ENCODE peak calls at places on chromosomes 12 and 14, in eight cellular contexts. One of them, this sample, is unnamed.
A peak's percentile ranks its signal among the peaks of the same experiment; 100 is the strongest.

GRCh38 chr12:32049956-32050355 is 56.7 kb upstream of the BICD1 start:
- DNase-seq in psoas muscle: no peak
- DNase-seq in choroid plexus epithelial cell: no peak
- DNase-seq in right lobe of liver: no peak
- DNase-seq in uterus: no peak
- DNase-seq in fibroblast of mammary gland: no peak
- DNase-seq in K562: no peak
- DNase-seq in SK-N-SH: no peak
- DNase-seq in this sample: no peak

GRCh38 chr14:72708708-72709475 is 185.0 kb downstream of the DPF3 start:
- DNase-seq in psoas muscle: no peak
- DNase-seq in choroid plexus epithelial cell: no peak
- DNase-seq in right lobe of liver: no peak
- DNase-seq in uterus: no peak
- DNase-seq in fibroblast of mammary gland: peak; percentile 7
- DNase-seq in K562: no peak
- DNase-seq in SK-N-SH: no peak
- DNase-seq in this sample: no peak

GRCh38 chr14:65502676-65503124 is 90.2 kb downstream of the FUT8 start:
- DNase-seq in psoas muscle: no peak
- DNase-seq in choroid plexus epithelial cell: peak; percentile 78
- DNase-seq in right lobe of liver: no peak
- DNase-seq in uterus: no peak
- DNase-seq in fibroblast of mammary gland: peak; percentile 83
- DNase-seq in K562: no peak
- DNase-seq in SK-N-SH: no peak
- DNase-seq in this sample: peak; percentile 57

GRCh38 chr12:108322998-108323397 is 16.1 kb downstream of the CMKLR1 start:
- DNase-seq in psoas muscle: no peak
- DNase-seq in choroid plexus epithelial cell: no peak
- DNase-seq in right lobe of liver: no peak
- DNase-seq in uterus: no peak
- DNase-seq in fibroblast of mammary gland: no peak
- DNase-seq in K562: no peak
- DNase-seq in SK-N-SH: no peak
- DNase-seq in this sample: no peak

GRCh38 chr14:30034049-30034635 is 106.5 kb upstream of the PRKD1 start:
- DNase-seq in psoas muscle: no peak
- DNase-seq in choroid plexus epithelial cell: peak; percentile 4
- DNase-seq in right lobe of liver: no peak
- DNase-seq in uterus: no peak
- DNase-seq in fibroblast of mammary gland: peak; percentile 63
- DNase-seq in K562: no peak
- DNase-seq in SK-N-SH: no peak
- DNase-seq in this sample: no peak

GRCh38 chr12:48631071-48631470 is 51.0 kb downstream of the KANSL2 start:
- DNase-seq in psoas muscle: no peak
- DNase-seq in choroid plexus epithelial cell: no peak
- DNase-seq in right lobe of liver: no peak
- DNase-seq in uterus: no peak
- DNase-seq in fibroblast of mammary gland: no peak
- DNase-seq in K562: no peak
- DNase-seq in SK-N-SH: no peak
- DNase-seq in this sample: no peak

GRCh38 chr12:78977463-78977862 is 112.9 kb downstream of the SYT1 start:
- DNase-seq in psoas muscle: no peak
- DNase-seq in choroid plexus epithelial cell: peak; percentile 3
- DNase-seq in right lobe of liver: no peak
- DNase-seq in uterus: no peak
- DNase-seq in fibroblast of mammary gland: no peak
- DNase-seq in K562: no peak
- DNase-seq in SK-N-SH: no peak
- DNase-seq in this sample: no peak

GRCh38 chr12:21773799-21774198 is 707 bp downstream of the KCNJ8 start:
- DNase-seq in psoas muscle: no peak
- DNase-seq in choroid plexus epithelial cell: peak; percentile 10
- DNase-seq in right lobe of liver: no peak
- DNase-seq in uterus: no peak
- DNase-seq in fibroblast of mammary gland: peak; percentile 30
- DNase-seq in K562: no peak
- DNase-seq in SK-N-SH: peak; percentile 37
- DNase-seq in this sample: no peak

GRCh38 chr12:20628999-20629398 is 66.1 kb upstream of the SLCO1C1 start:
- DNase-seq in psoas muscle: no peak
- DNase-seq in choroid plexus epithelial cell: no peak
- DNase-seq in right lobe of liver: no peak
- DNase-seq in uterus: no peak
- DNase-seq in fibroblast of mammary gland: no peak
- DNase-seq in K562: no peak
- DNase-seq in SK-N-SH: no peak
- DNase-seq in this sample: no peak

GRCh38 chr14:55864890-55865655 is 253.1 kb upstream of the PELI2 start:
- DNase-seq in psoas muscle: no peak
- DNase-seq in choroid plexus epithelial cell: no peak
- DNase-seq in right lobe of liver: no peak
- DNase-seq in uterus: no peak
- DNase-seq in fibroblast of mammary gland: no peak
- DNase-seq in K562: peak; percentile 23
- DNase-seq in SK-N-SH: peak; percentile 13
- DNase-seq in this sample: no peak

GRCh38 chr12:6735448-6736191 is 11.8 kb downstream of the COPS7A start:
- DNase-seq in psoas muscle: peak; percentile 61
- DNase-seq in choroid plexus epithelial cell: peak; percentile 75
- DNase-seq in right lobe of liver: peak; percentile 79
- DNase-seq in uterus: peak; percentile 63
- DNase-seq in fibroblast of mammary gland: peak; percentile 77
- DNase-seq in K562: peak; percentile 51
- DNase-seq in SK-N-SH: peak; percentile 76
- DNase-seq in this sample: no peak

GRCh38 chr12:123532808-123533649 is 490 bp downstream of the RILPL1 start:
- DNase-seq in psoas muscle: peak; percentile 61
- DNase-seq in choroid plexus epithelial cell: peak; percentile 23
- DNase-seq in right lobe of liver: peak; percentile 68
- DNase-seq in uterus: peak; percentile 44
- DNase-seq in fibroblast of mammary gland: peak; percentile 25
- DNase-seq in K562: peak; percentile 54
- DNase-seq in SK-N-SH: no peak
- DNase-seq in this sample: no peak

GRCh38 chr12:27525373-27525772 is 1.4 kb downstream of the PPFIBP1 start:
- DNase-seq in psoas muscle: no peak
- DNase-seq in choroid plexus epithelial cell: peak; percentile 63
- DNase-seq in right lobe of liver: no peak
- DNase-seq in uterus: no peak
- DNase-seq in fibroblast of mammary gland: peak; percentile 90
- DNase-seq in K562: no peak
- DNase-seq in SK-N-SH: no peak
- DNase-seq in this sample: no peak

GRCh38 chr14:32593290-32593942 is 264.3 kb downstream of the AKAP6 start:
- DNase-seq in psoas muscle: no peak
- DNase-seq in choroid plexus epithelial cell: peak; percentile 78
- DNase-seq in right lobe of liver: no peak
- DNase-seq in uterus: no peak
- DNase-seq in fibroblast of mammary gland: peak; percentile 88
- DNase-seq in K562: no peak
- DNase-seq in SK-N-SH: no peak
- DNase-seq in this sample: no peak

GRCh38 chr12:121009744-121010143 is 6.5 kb downstream of the C12orf43 start:
- DNase-seq in psoas muscle: no peak
- DNase-seq in choroid plexus epithelial cell: peak; percentile 75
- DNase-seq in right lobe of liver: peak; percentile 68
- DNase-seq in uterus: no peak
- DNase-seq in fibroblast of mammary gland: peak; percentile 46
- DNase-seq in K562: no peak
- DNase-seq in SK-N-SH: no peak
- DNase-seq in this sample: peak; percentile 13

GRCh38 chr12:78963439-78964222 is 99.1 kb downstream of the SYT1 start:
- DNase-seq in psoas muscle: no peak
- DNase-seq in choroid plexus epithelial cell: peak; percentile 46
- DNase-seq in right lobe of liver: no peak
- DNase-seq in uterus: no peak
- DNase-seq in fibroblast of mammary gland: peak; percentile 26
- DNase-seq in K562: no peak
- DNase-seq in SK-N-SH: no peak
- DNase-seq in this sample: no peak

GRCh38 chr12:8912910-8913309 is 1.4 kb upstream of the PHC1 start:
- DNase-seq in psoas muscle: no peak
- DNase-seq in choroid plexus epithelial cell: no peak
- DNase-seq in right lobe of liver: no peak
- DNase-seq in uterus: no peak
- DNase-seq in fibroblast of mammary gland: peak; percentile 5
- DNase-seq in K562: peak; percentile 15
- DNase-seq in SK-N-SH: peak; percentile 41
- DNase-seq in this sample: no peak

GRCh38 chr12:108356902-108357806 is 18.0 kb upstream of the CMKLR1 start:
- DNase-seq in psoas muscle: no peak
- DNase-seq in choroid plexus epithelial cell: no peak
- DNase-seq in right lobe of liver: no peak
- DNase-seq in uterus: no peak
- DNase-seq in fibroblast of mammary gland: no peak
- DNase-seq in K562: no peak
- DNase-seq in SK-N-SH: no peak
- DNase-seq in this sample: no peak

GRCh38 chr12:42981379-42981778 is 391.8 kb upstream of the PRICKLE1 start:
- DNase-seq in psoas muscle: no peak
- DNase-seq in choroid plexus epithelial cell: peak; percentile 56
- DNase-seq in right lobe of liver: no peak
- DNase-seq in uterus: no peak
- DNase-seq in fibroblast of mammary gland: peak; percentile 69
- DNase-seq in K562: no peak
- DNase-seq in SK-N-SH: no peak
- DNase-seq in this sample: no peak

GRCh38 chr12:70635713-70636112 is 1.5 kb downstream of the PTPRB start:
- DNase-seq in psoas muscle: no peak
- DNase-seq in choroid plexus epithelial cell: no peak
- DNase-seq in right lobe of liver: no peak
- DNase-seq in uterus: no peak
- DNase-seq in fibroblast of mammary gland: no peak
- DNase-seq in K562: no peak
- DNase-seq in SK-N-SH: no peak
- DNase-seq in this sample: no peak
- H3K4me3 ChIP-seq in psoas muscle: peak overlapping the region; percentile 35
- H3K4me3 ChIP-seq in choroid plexus epithelial cell: no peak overlapping the region
- H3K4me3 ChIP-seq in right lobe of liver: peak overlapping the region; percentile 30
- H3K4me3 ChIP-seq in uterus: no peak overlapping the region
- H3K4me3 ChIP-seq in fibroblast of mammary gland: no peak overlapping the region
- H3K4me3 ChIP-seq in K562: no peak overlapping the region
- H3K4me3 ChIP-seq in SK-N-SH: no peak overlapping the region
- H3K4me3 ChIP-seq in this sample: no peak overlapping the region

DNA sequence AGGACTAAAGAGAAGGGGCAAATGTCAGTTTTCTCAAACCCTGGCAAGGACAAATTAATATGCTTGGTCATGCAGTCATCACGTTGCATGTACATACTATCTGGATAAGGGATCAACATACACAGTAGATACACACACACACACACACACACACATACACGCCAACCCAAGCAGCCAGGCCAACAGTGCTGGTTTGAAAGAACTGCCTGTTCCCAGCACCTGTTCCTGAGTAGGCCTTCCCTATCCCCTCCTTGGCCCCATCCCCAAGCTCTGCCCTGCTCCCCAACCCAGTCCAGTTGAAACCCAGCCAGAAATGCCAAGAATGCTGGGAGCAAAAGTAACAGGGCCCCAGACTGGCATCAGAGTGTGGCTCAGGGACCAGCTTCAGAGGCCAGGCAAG is 4.4 kb downstream of the ITGA7 start:
- DNase-seq in psoas muscle: peak; percentile 81
- DNase-seq in choroid plexus epithelial cell: no peak
- DNase-seq in right lobe of liver: no peak
- DNase-seq in uterus: no peak
- DNase-seq in fibroblast of mammary gland: no peak
- DNase-seq in K562: no peak
- DNase-seq in SK-N-SH: no peak
- DNase-seq in this sample: no peak
- H3K4me3 ChIP-seq in psoas muscle: peak overlapping the region; percentile 85
- H3K4me3 ChIP-seq in choroid plexus epithelial cell: no peak overlapping the region
- H3K4me3 ChIP-seq in right lobe of liver: no peak overlapping the region
- H3K4me3 ChIP-seq in uterus: no peak overlapping the region
- H3K4me3 ChIP-seq in fibroblast of mammary gland: no peak overlapping the region
- H3K4me3 ChIP-seq in K562: no peak overlapping the region
- H3K4me3 ChIP-seq in SK-N-SH: no peak overlapping the region
- H3K4me3 ChIP-seq in this sample: no peak overlapping the region

GRCh38 chr14:105253329-105253682 is 5.0 kb downstream of the BTBD6 start:
- DNase-seq in psoas muscle: no peak
- DNase-seq in choroid plexus epithelial cell: no peak
- DNase-seq in right lobe of liver: no peak
- DNase-seq in uterus: no peak
- DNase-seq in fibroblast of mammary gland: no peak
- DNase-seq in K562: no peak
- DNase-seq in SK-N-SH: no peak
- DNase-seq in this sample: no peak
- H3K4me3 ChIP-seq in psoas muscle: no peak overlapping the region
- H3K4me3 ChIP-seq in choroid plexus epithelial cell: no peak overlapping the region
- H3K4me3 ChIP-seq in right lobe of liver: no peak overlapping the region
- H3K4me3 ChIP-seq in uterus: no peak overlapping the region
- H3K4me3 ChIP-seq in fibroblast of mammary gland: no peak overlapping the region
- H3K4me3 ChIP-seq in K562: no peak overlapping the region
- H3K4me3 ChIP-seq in SK-N-SH: no peak overlapping the region
- H3K4me3 ChIP-seq in this sample: no peak overlapping the region

GRCh38 chr14:105287249-105288102 is 13.3 kb downstream of the BRF1 start:
- DNase-seq in psoas muscle: no peak
- DNase-seq in choroid plexus epithelial cell: no peak
- DNase-seq in right lobe of liver: peak; percentile 70
- DNase-seq in uterus: no peak
- DNase-seq in fibroblast of mammary gland: no peak
- DNase-seq in K562: no peak
- DNase-seq in SK-N-SH: peak; percentile 60
- DNase-seq in this sample: no peak

GRCh38 chr14:105283028-105283427 is 17.8 kb downstream of the BRF1 start:
- DNase-seq in psoas muscle: no peak
- DNase-seq in choroid plexus epithelial cell: no peak
- DNase-seq in right lobe of liver: no peak
- DNase-seq in uterus: no peak
- DNase-seq in fibroblast of mammary gland: no peak
- DNase-seq in K562: peak; percentile 4
- DNase-seq in SK-N-SH: no peak
- DNase-seq in this sample: no peak

GRCh38 chr14:105283899-105284298 is 16.9 kb downstream of the BRF1 start:
- DNase-seq in psoas muscle: no peak
- DNase-seq in choroid plexus epithelial cell: no peak
- DNase-seq in right lobe of liver: no peak
- DNase-seq in uterus: no peak
- DNase-seq in fibroblast of mammary gland: no peak
- DNase-seq in K562: peak; percentile 2
- DNase-seq in SK-N-SH: no peak
- DNase-seq in this sample: no peak

GRCh38 chr14:105285174-105285573 is 15.6 kb downstream of the BRF1 start:
- DNase-seq in psoas muscle: no peak
- DNase-seq in choroid plexus epithelial cell: no peak
- DNase-seq in right lobe of liver: peak; percentile 82
- DNase-seq in uterus: no peak
- DNase-seq in fibroblast of mammary gland: no peak
- DNase-seq in K562: no peak
- DNase-seq in SK-N-SH: no peak
- DNase-seq in this sample: no peak

DNA sequence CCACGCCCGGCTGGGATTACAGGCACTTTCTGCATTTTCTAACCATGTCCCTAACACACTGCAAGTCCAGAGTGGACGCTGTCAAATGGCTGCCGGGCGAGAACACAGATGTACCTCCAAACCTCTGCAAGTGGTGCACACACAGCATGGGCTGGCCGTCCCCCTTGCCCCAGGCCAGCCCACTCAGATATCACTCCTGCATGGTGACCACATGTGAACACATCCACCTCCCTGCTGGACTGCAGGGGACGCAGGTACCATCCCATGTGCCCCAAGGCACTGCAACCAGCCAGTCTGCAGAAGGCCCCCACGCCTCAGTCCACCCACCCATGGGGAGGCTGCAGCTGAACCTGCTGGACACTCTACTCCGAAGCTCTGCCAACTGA is 14.0 kb downstream of the BRF1 start:
- DNase-seq in psoas muscle: no peak
- DNase-seq in choroid plexus epithelial cell: no peak
- DNase-seq in right lobe of liver: no peak
- DNase-seq in uterus: no peak
- DNase-seq in fibroblast of mammary gland: no peak
- DNase-seq in K562: peak; percentile 6
- DNase-seq in SK-N-SH: peak; percentile 66
- DNase-seq in this sample: no peak
- H3K4me3 ChIP-seq in psoas muscle: no peak overlapping the region
- H3K4me3 ChIP-seq in choroid plexus epithelial cell: no peak overlapping the region
- H3K4me3 ChIP-seq in right lobe of liver: no peak overlapping the region
- H3K4me3 ChIP-seq in uterus: no peak overlapping the region
- H3K4me3 ChIP-seq in fibroblast of mammary gland: no peak overlapping the region
- H3K4me3 ChIP-seq in K562: no peak overlapping the region
- H3K4me3 ChIP-seq in SK-N-SH: no peak overlapping the region
- H3K4me3 ChIP-seq in this sample: no peak overlapping the region

This sample was measured in astrocyte of the cerebellum.